ENCODE peak calls at places on chromosomes 3 and 15, in five cellular contexts. Q, J, H, O and D are unnamed samples.

GRCh38 chr3:86788371-86788770 is 202.6 kb downstream of the VGLL3 start:
- DNase-seq in Q (no peak), J (no peak), H (no peak), O (no peak), D (no peak)

GRCh38 chr15:70351391-70351790 is 253.7 kb upstream of the TLE3 start:
- DNase-seq in Q (no peak), J (no peak), H (no peak), O (no peak), D (no peak)

GRCh38 chr3:55488398-55489055 is 1.4 kb upstream of the WNT5A start:
- DNase-seq in Q (peak), J (peak), H (peak), O (peak), D (peak)

GRCh38 chr15:31314380-31314779 is 12.3 kb upstream of the KLF13 start:
- DNase-seq in Q (no peak), J (no peak), H (no peak), O (no peak), D (no peak)

GRCh38 chr3:39150803-39151631 is 2.4 kb downstream of the CSRNP1 start:
- DNase-seq in Q (peak), J (peak), H (peak), O (no peak), D (peak)

GRCh38 chr3:132135628-132136333 is 101.0 kb upstream of the CPNE4 start:
- DNase-seq in Q (no peak), J (no peak), H (no peak), O (no peak), D (no peak)

GRCh38 chr15:35437157-35437556 is 108.8 kb downstream of the DPH6 start:
- DNase-seq in Q (no peak), J (no peak), H (no peak), O (no peak), D (peak)

GRCh38 chr3:127997961-127998360 is 54.3 kb upstream of the SEC61A1 start:
- DNase-seq in Q (no peak), J (no peak), H (no peak), O (no peak), D (no peak)

GRCh38 chr15:89627256-89627970 is 27.9 kb downstream of the KIF7 start:
- DNase-seq in Q (no peak), J (no peak), H (no peak), O (no peak), D (no peak)

GRCh38 chr3:151008699-151009098 is 36.2 kb upstream of the CLRN1 start:
- DNase-seq in Q (no peak), J (no peak), H (no peak), O (no peak), D (peak)